ENCODE peak calls at places on chromosomes 5 and 9, in six cellular contexts. Z, U, V, K, F and G are unnamed samples.

GRCh38 chr5:67031689-67032088 is 164.9 kb downstream of the CD180 start:
- DNase-seq in Z (no peak), U (no peak), V (no peak), K (no peak), F (no peak), G (no peak)

GRCh38 chr5:143679777-143680176 is 132.2 kb upstream of the HMHB1 start:
- DNase-seq in Z (no peak), U (peak; percentile 70), V (no peak), K (peak; percentile 47), F (no peak), G (no peak)

GRCh38 chr9:137236936-137237421 is 4.1 kb upstream of the TUBB4B start:
- DNase-seq in Z (no peak), U (no peak), V (no peak), K (no peak), F (no peak), G (no peak)

GRCh38 chr9:118129541-118129940 is 425.3 kb downstream of the TLR4 start:
- DNase-seq in Z (no peak), U (no peak), V (no peak), K (peak; percentile 76), F (no peak), G (no peak)

GRCh38 chr5:17289681-17290619 is 72.5 kb downstream of the BASP1 start:
- DNase-seq in Z (no peak), U (no peak), V (peak; percentile 18), K (peak; percentile 20), F (no peak), G (no peak)

GRCh38 chr5:103216137-103216536 is 42.4 kb upstream of the MACIR start:
- DNase-seq in Z (no peak), U (peak; percentile 4), V (no peak), K (peak; percentile 42), F (no peak), G (no peak)

GRCh38 chr5:141934099-141934844 is 10.6 kb downstream of the DELE1 start:
- DNase-seq in Z (no peak), U (no peak), V (no peak), K (no peak), F (no peak), G (no peak)

GRCh38 chr5:181189962-181190710 is 14.9 kb downstream of the TRIM7 start:
- DNase-seq in Z (no peak), U (no peak), V (peak; percentile 56), K (no peak), F (no peak), G (no peak)

GRCh38 chr5:69467442-69468225 is 25.0 kb upstream of the OCLN start:
- DNase-seq in Z (no peak), U (no peak), V (no peak), K (no peak), F (no peak), G (no peak)

GRCh38 chr5:44935262-44935661 is 126.5 kb downstream of the MRPS30 start:
- DNase-seq in Z (no peak), U (no peak), V (peak; percentile 61), K (peak; percentile 39), F (no peak), G (no peak)

GRCh38 chr9:121559183-121559582 is 59.5 kb upstream of the GGTA1 start:
- DNase-seq in Z (no peak), U (no peak), V (no peak), K (peak; percentile 93), F (no peak), G (no peak)

GRCh38 chr5:73692166-73692640 is 66.2 kb downstream of the ARHGEF28 start:
- DNase-seq in Z (no peak), U (peak; percentile 94), V (no peak), K (peak; percentile 86), F (no peak), G (no peak)

GRCh38 chr5:112996830-112997374 is 20.3 kb downstream of the DCP2 start:
- DNase-seq in Z (no peak), U (no peak), V (no peak), K (no peak), F (no peak), G (no peak)

GRCh38 chr9:22416692-22417060 is 29.9 kb upstream of the DMRTA1 start:
- DNase-seq in Z (no peak), U (peak; percentile 82), V (peak; percentile 32), K (peak; percentile 57), F (no peak), G (no peak)

GRCh38 chr5:132059696-132060500 is 557 bp upstream of the IL3 start:
- DNase-seq in Z (no peak), U (no peak), V (no peak), K (no peak), F (no peak), G (no peak)

GRCh38 chr9:134313470-134313869 is 12.8 kb upstream of the RXRA start:
- DNase-seq in Z (no peak), U (no peak), V (no peak), K (no peak), F (no peak), G (no peak)

GRCh38 chr5:59897075-59897474 is 3.5 kb upstream of the PDE4D start:
- DNase-seq in Z (no peak), U (no peak), V (no peak), K (no peak), F (no peak), G (no peak)